ENCODE peak calls at places on chromosome 4, in four cellular contexts. J is K562, N is GM12878, H is HepG2. K is an unnamed sample.

GRCh38 chr4:74926007-74926406 is 6.9 kb upstream of the PARM1 start:
- DNase-seq in J (no peak), N (no peak), H (no peak), K (no peak)

GRCh38 chr4:65971686-65972085 is 301.4 kb upstream of the EPHA5 start:
- DNase-seq in J (no peak), N (no peak), H (no peak), K (no peak)

GRCh38 chr4:18882468-18882867 is 860.9 kb upstream of the LCORL start:
- DNase-seq in J (no peak), N (no peak), H (peak; percentile 1), K (no peak)

GRCh38 chr4:186536285-186536684 is 19.1 kb downstream of the MTNR1A start:
- DNase-seq in J (peak; percentile 47), N (no peak), H (peak; percentile 8), K (peak; percentile 46)

GRCh38 chr4:118732591-118733330 is 47.6 kb downstream of the METTL14 start:
- DNase-seq in J (peak; percentile 10), N (no peak), H (no peak), K (no peak)

GRCh38 chr4:1305781-1306455 is 16.2 kb downstream of the MAEA start:
- DNase-seq in J (peak; percentile 14), N (no peak), H (no peak), K (no peak)

GRCh38 chr4:8231551-8232049 is 32.5 kb downstream of the SH3TC1 start:
- DNase-seq in J (no peak), N (no peak), H (no peak), K (no peak)

GRCh38 chr4:182916483-182917181 is 554 bp downstream of the DCTD start:
- DNase-seq in J (peak; percentile 57), N (no peak), H (no peak), K (peak; percentile 41)

GRCh38 chr4:151250706-151251105 is 26.3 kb upstream of the PRSS48 start:
- DNase-seq in J (no peak), N (no peak), H (no peak), K (peak; percentile 44)

GRCh38 chr4:167100120-167100519 is 134.2 kb downstream of the SPOCK3 start:
- DNase-seq in J (no peak), N (peak; percentile 32), H (peak; percentile 1), K (no peak)
- TF ChIP-seq MAX in J (no peak), N (no peak), H (no peak), K (no peak)

GRCh38 chr4:175998782-175999181 is 66.9 kb upstream of the WDR17 start:
- DNase-seq in J (no peak), N (no peak), H (no peak), K (peak; percentile 39)
- TF ChIP-seq ESRRA in J (no peak), N (no peak), H (no peak), K (no peak)

GRCh38 chr4:39660045-39660444 is 21.4 kb upstream of the SMIM14 start:
- DNase-seq in J (no peak), N (no peak), H (no peak), K (no peak)

GRCh38 chr4:39660757-39661156 is 22.1 kb upstream of the SMIM14 start:
- DNase-seq in J (no peak), N (no peak), H (no peak), K (no peak)

GRCh38 chr4:39662683-39663082 is 24.0 kb upstream of the SMIM14 start:
- DNase-seq in J (no peak), N (no peak), H (no peak), K (no peak)

GRCh38 chr4:39668835-39669234 is 29.1 kb upstream of the UBE2K start:
- DNase-seq in J (no peak), N (no peak), H (no peak), K (no peak)

DNA sequence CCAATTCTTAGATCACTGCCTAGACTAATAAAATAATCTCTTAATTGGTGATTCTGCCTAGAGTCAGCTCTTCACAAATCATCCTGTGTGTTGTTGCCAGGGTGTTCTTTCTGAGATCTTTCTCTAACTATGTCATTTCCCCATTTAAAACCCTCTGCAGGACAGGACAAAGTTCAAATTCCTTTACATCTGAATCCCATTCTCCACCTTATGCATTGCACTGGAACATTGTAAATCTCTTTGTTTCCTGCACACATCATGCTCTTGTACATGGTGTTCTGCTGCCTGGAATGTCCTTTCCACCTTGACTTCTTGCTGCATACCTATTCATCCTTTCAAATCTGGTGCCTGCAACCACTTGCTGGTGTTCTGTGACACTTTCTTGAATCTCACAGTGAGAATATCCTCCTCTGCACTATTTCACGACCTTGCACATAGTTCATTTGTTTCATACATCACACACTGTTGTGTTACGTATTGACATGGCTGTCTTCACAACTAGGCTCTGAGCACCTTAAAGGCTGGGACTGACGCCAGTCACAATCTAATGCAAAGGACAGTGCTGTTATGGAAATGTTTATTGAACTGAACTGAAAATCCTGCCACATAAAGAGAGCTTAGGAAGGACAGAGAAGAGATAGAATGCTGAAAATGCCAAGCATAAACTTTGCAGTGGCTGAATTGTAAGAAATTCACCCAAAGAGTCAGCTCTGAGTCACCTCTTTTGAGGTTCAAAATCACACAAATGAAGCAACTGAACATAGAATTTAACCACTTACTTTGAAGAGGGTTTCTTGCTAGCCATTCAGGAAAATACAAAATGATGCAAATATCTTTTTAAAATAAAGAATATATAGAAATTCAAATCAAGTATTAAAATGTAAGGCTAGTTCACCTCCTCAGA is 26.4 kb upstream of the SMIM14 start:
- DNase-seq in J (no peak), N (no peak), H (peak; percentile 89), K (no peak)
- TF ChIP-seq ATF3 in J (no peak), N (no peak), H (no peak), K (no peak)

GRCh38 chr4:13218316-13218958 is 265.7 kb downstream of the RAB28 start:
- DNase-seq in J (no peak), N (no peak), H (no peak), K (no peak)
- TF ChIP-seq MAX in J (no peak), N (no peak), H (no peak), K (no peak)

DNA sequence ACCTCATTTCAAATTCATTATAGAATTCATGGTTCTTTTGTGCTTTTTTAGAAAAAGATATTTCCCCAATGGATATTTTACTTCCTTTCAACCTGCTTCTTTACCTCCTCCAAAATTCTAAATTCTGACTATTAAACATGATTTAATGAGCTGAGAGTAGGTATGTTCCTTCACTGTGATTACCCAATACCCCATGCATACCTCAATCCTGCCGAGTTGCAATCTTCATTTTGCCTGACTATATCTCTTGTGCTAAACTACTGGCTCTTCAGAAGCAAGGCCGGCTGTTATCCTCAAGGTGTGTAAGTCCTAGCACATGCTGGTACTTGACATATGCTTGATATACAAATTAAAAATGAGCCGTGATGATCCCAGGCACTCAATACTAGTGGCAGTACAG is 320.5 kb downstream of the KCNIP4 start:
- DNase-seq in J (no peak), N (no peak), H (no peak), K (no peak)
- TF ChIP-seq ESRRA in J (no peak), N (no peak), H (no peak), K (no peak)

GRCh38 chr4:24845884-24846283 is 50.5 kb downstream of the SOD3 start:
- DNase-seq in J (no peak), N (no peak), H (no peak), K (no peak)

GRCh38 chr4:24850669-24851068 is 55.3 kb downstream of the SOD3 start:
- DNase-seq in J (no peak), N (no peak), H (no peak), K (no peak)

GRCh38 chr4:24853142-24853541 is 57.8 kb downstream of the SOD3 start:
- DNase-seq in J (no peak), N (no peak), H (peak; percentile 47), K (no peak)

GRCh38 chr4:24846716-24847115 is 51.3 kb downstream of the SOD3 start:
- DNase-seq in J (no peak), N (no peak), H (no peak), K (no peak)

GRCh38 chr4:24849662-24850280 is 54.4 kb downstream of the SOD3 start:
- DNase-seq in J (no peak), N (no peak), H (no peak), K (no peak)
- TF ChIP-seq ATF3 in J (no peak), N (no peak), H (no peak), K (no peak)

K was measured in WTC11.